ENCODE peak calls at places on chromosomes 4 and X, in five cellular contexts. F is heart right ventricle, U is epithelial cell of esophagus, G is dorsolateral prefrontal cortex, S is choroid plexus epithelial cell. J is an unnamed sample.

GRCh38 chr4:55021214-55021613 is 104.2 kb downstream of the KDR start:
- DNase-seq in U (no peak), G (no peak), S (no peak), F (no peak), J (no peak)

GRCh38 chr4:123046096-123046495 is 123.7 kb upstream of the NUDT6 start:
- DNase-seq in U (no peak), G (no peak), F (no peak), S (no peak), J (no peak)

GRCh38 chr4:3045500-3045850 is 28.9 kb downstream of the HTT-AS start:
- DNase-seq in G (no peak), U (no peak), S (peak; percentile 85), F (peak; percentile 46), J (peak; percentile 36)

GRCh38 chr4:130306566-130306965 is 1210.6 kb downstream of the C4orf33 start:
- DNase-seq in G (no peak), S (no peak), U (peak; percentile 13), F (no peak), J (no peak)

GRCh38 chrX:13824746-13825145 is 7.9 kb upstream of the GPM6B start:
- DNase-seq in S (no peak), U (no peak), G (no peak), F (no peak), J (no peak)

GRCh38 chr4:155705664-155706063 is 39.0 kb downstream of the GUCY1A1 start:
- DNase-seq in F (no peak), U (no peak), S (peak; percentile 79), G (no peak), J (no peak)

GRCh38 chr4:6280365-6280996 is 10.8 kb downstream of the WFS1 start:
- DNase-seq in G (no peak), S (no peak), F (no peak), U (peak; percentile 81), J (no peak)

GRCh38 chrX:21799767-21800166 is 39.6 kb upstream of the MBTPS2 start:
- DNase-seq in F (no peak), U (no peak), G (no peak), S (no peak), J (no peak)

GRCh38 chrX:132953358-132953757 is 5.1 kb downstream of the HS6ST2 start:
- DNase-seq in G (no peak), F (no peak), U (peak; percentile 57), S (no peak), J (no peak)

GRCh38 chr4:152806492-152807125 is 26.9 kb downstream of the ARFIP1 start:
- DNase-seq in S (no peak), F (no peak), G (no peak), U (no peak), J (no peak)

GRCh38 chrX:72100824-72101351 is 30.8 kb downstream of the RTL5 start:
- DNase-seq in U (no peak), F (no peak), G (no peak), S (no peak), J (no peak)

GRCh38 chr4:76984127-76984526 is 34.6 kb downstream of the SEPTIN11 start:
- DNase-seq in F (no peak), G (no peak), U (peak; percentile 30), S (peak; percentile 74), J (no peak)

GRCh38 chr4:173503330-173504180 is 26.5 kb downstream of the HAND2 start:
- DNase-seq in F (no peak), S (no peak), G (no peak), U (no peak), J (no peak)

GRCh38 chr4:120611092-120611491 is 311.4 kb downstream of the PRDM5 start:
- DNase-seq in U (no peak), F (no peak), S (no peak), G (no peak), J (no peak)

GRCh38 chr4:1510931-1511330 is 104.7 kb upstream of the NKX1-1 start:
- DNase-seq in S (no peak), G (no peak), F (no peak), U (no peak), J (no peak)

GRCh38 chrX:2526390-2526789 is 25.6 kb upstream of the DHRSX start:
- DNase-seq in G (no peak), S (no peak), F (no peak), U (no peak), J (no peak)

GRCh38 chrX:38108364-38108763 is 102.0 kb downstream of the SYTL5 start:
- DNase-seq in U (no peak), G (no peak), F (no peak), S (peak; percentile 56), J (no peak)

GRCh38 chr4:19187709-19188108 is 1064.0 kb upstream of the SLIT2 start:
- DNase-seq in F (no peak), G (no peak), U (no peak), S (no peak), J (no peak)

GRCh38 chrX:11579856-11580595 is 85.7 kb downstream of the ARHGAP6 start:
- DNase-seq in F (no peak), S (no peak), G (no peak), U (no peak), J (no peak)

GRCh38 chrX:53093177-53093655 is 726 bp upstream of the KANTR start:
- DNase-seq in F (peak; percentile 81), G (peak; percentile 60), U (peak; percentile 85), S (peak; percentile 87), J (no peak)

GRCh38 chrX:13898084-13898483 is 81.2 kb upstream of the GPM6B start:
- DNase-seq in F (no peak), U (peak; percentile 45), S (peak; percentile 48), G (peak; percentile 62), J (no peak)

GRCh38 chrX:153973127-153974002 is 811 bp downstream of the TMEM187 start:
- DNase-seq in U (no peak), G (no peak), F (no peak), S (peak; percentile 34), J (no peak)

GRCh38 chr4:74044676-74045075 is 6.2 kb upstream of the CXCL3 start:
- DNase-seq in S (peak; percentile 47), G (no peak), F (no peak), U (peak; percentile 91), J (no peak)

GRCh38 chr4:149164282-149164681 is 651.4 kb downstream of the IQCM start:
- DNase-seq in U (no peak), F (no peak), G (no peak), S (peak; percentile 73), J (no peak)

GRCh38 chr4:72948080-72948479 is 121.4 kb downstream of the COX18 start:
- DNase-seq in F (no peak), U (no peak), S (no peak), G (no peak), J (no peak)

GRCh38 chr4:150072471-150072870 is 5.8 kb upstream of the DCLK2 start:
- DNase-seq in F (no peak), S (no peak), U (no peak), G (no peak), J (no peak)

GRCh38 chrX:40845331-40845911 is 110.1 kb upstream of the MED14 start:
- DNase-seq in G (no peak), F (no peak), S (peak; percentile 95), U (peak; percentile 29), J (peak; percentile 76)

GRCh38 chr4:106338671-106339070 is 22.3 kb downstream of the AIMP1 start:
- DNase-seq in S (no peak), G (no peak), F (no peak), U (no peak), J (no peak)

DNA sequence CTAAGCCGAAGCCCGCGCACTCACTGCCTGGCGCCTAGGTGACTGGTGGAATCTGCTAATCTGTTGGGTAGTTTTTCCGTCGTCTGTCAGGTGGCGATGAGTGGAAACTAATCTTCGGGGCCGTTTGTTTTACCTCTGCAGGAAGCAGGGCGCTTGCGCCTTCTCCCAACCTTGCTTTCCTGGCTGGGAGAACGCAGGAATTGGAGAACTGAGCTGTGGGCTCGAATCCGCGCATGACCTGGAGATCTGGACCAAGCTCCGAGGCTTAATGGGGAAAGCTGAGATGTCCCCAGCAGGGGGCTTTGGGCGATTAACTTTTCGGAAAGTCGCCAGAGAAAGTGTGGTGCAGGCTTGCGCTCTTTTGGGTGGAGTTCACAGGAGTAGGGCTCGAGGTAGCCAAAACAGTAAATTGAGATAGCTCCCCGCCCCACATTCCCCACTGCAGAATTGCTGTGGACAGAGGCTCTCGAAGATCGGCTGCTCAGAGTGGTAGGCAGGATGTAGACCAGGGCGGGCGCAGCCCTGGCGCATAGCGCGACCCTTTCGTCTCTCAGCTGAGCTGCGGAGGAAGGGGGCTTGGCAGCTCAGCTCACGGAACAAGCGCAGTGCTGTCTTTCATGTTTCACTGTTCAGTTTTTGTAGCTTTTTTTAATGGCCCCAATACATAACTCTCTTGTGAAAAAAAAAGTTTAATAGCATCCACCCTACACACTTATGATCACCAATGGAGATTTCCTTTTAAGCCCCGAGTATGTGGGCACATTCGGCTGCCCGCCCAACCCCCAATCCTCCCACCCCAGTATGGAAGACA is 2.7 kb upstream of the FGF5 start:
- DNase-seq in U (no peak), G (no peak), S (no peak), F (no peak), J (no peak)
- TF ChIP-seq CTCF in U (no peak), G (no peak), S (peak; percentile 15), F (no peak), J (no peak)

GRCh38 chrX:65671966-65672365 is 4.5 kb downstream of the MSN start:
- DNase-seq in G (no peak), S (peak; percentile 35), F (no peak), U (no peak), J (no peak)
- H3K4me3 ChIP-seq in G (no peak overlapping the region), S (no peak overlapping the region), F (peak overlapping the region; percentile 3), U (no peak overlapping the region), J (no peak overlapping the region)

GRCh38 chrX:110212299-110212698 is 105.6 kb downstream of the AMMECR1 start:
- DNase-seq in U (no peak), S (peak; percentile 24), F (no peak), G (no peak), J (no peak)
- TF ChIP-seq CTCF in U (no peak), S (no peak), F (no peak), G (no peak), J (no peak)

GRCh38 chrX:7059214-7059838 is 88.2 kb upstream of the STS start:
- DNase-seq in G (no peak), U (no peak), S (no peak), F (no peak), J (no peak)
- H3K4me3 ChIP-seq in G (no peak overlapping the region), U (no peak overlapping the region), S (no peak overlapping the region), F (no peak overlapping the region), J (no peak overlapping the region)

J was measured in AG04449.